ENCODE peak calls at places on chromosomes 3 and 15, in nine cellular contexts. One of them, this sample, is unnamed.

GRCh38 chr3:62149539-62149938 is 223.8 kb downstream of the FEZF2 start:
- DNase-seq in colonic mucosa: no peak
- DNase-seq in mammary epithelial cell: no peak
- DNase-seq in AG04450: no peak
- DNase-seq in CD8-positive, alpha-beta T cell: no peak
- DNase-seq in uterus: no peak
- DNase-seq in GM12878: no peak
- DNase-seq in gastrocnemius medialis: no peak
- DNase-seq in left ventricle myocardium inferior: no peak
- DNase-seq in this sample: no peak

GRCh38 chr3:119849126-119849525 is 67.2 kb downstream of the NR1I2 start:
- DNase-seq in GM12878: no peak
- DNase-seq in uterus: no peak
- DNase-seq in colonic mucosa: no peak
- DNase-seq in CD8-positive, alpha-beta T cell: no peak
- DNase-seq in gastrocnemius medialis: no peak
- DNase-seq in left ventricle myocardium inferior: no peak
- DNase-seq in mammary epithelial cell: no peak
- DNase-seq in AG04450: no peak
- DNase-seq in this sample: no peak

GRCh38 chr3:143751643-143752178 is 96.6 kb downstream of the SLC9A9 start:
- DNase-seq in GM12878: peak; percentile 24
- DNase-seq in colonic mucosa: no peak
- DNase-seq in AG04450: no peak
- DNase-seq in uterus: no peak
- DNase-seq in CD8-positive, alpha-beta T cell: peak; percentile 24
- DNase-seq in mammary epithelial cell: no peak
- DNase-seq in left ventricle myocardium inferior: no peak
- DNase-seq in gastrocnemius medialis: no peak
- DNase-seq in this sample: peak; percentile 42

GRCh38 chr3:147152476-147152875 is 253.9 kb downstream of the ZIC4 start:
- DNase-seq in GM12878: no peak
- DNase-seq in left ventricle myocardium inferior: no peak
- DNase-seq in gastrocnemius medialis: no peak
- DNase-seq in mammary epithelial cell: no peak
- DNase-seq in AG04450: no peak
- DNase-seq in CD8-positive, alpha-beta T cell: no peak
- DNase-seq in uterus: no peak
- DNase-seq in colonic mucosa: no peak
- DNase-seq in this sample: no peak

GRCh38 chr3:100231668-100232067 is 29.1 kb upstream of the TBC1D23 start:
- DNase-seq in mammary epithelial cell: peak; percentile 10
- DNase-seq in gastrocnemius medialis: no peak
- DNase-seq in GM12878: no peak
- DNase-seq in CD8-positive, alpha-beta T cell: no peak
- DNase-seq in colonic mucosa: no peak
- DNase-seq in left ventricle myocardium inferior: no peak
- DNase-seq in uterus: no peak
- DNase-seq in AG04450: no peak
- DNase-seq in this sample: no peak

GRCh38 chr3:39447637-39448483 is 19.6 kb upstream of the MOBP start:
- DNase-seq in gastrocnemius medialis: peak; percentile 50
- DNase-seq in uterus: peak; percentile 85
- DNase-seq in AG04450: peak; percentile 80
- DNase-seq in colonic mucosa: peak; percentile 90
- DNase-seq in GM12878: peak; percentile 25
- DNase-seq in CD8-positive, alpha-beta T cell: peak; percentile 64
- DNase-seq in mammary epithelial cell: peak; percentile 79
- DNase-seq in left ventricle myocardium inferior: no peak
- DNase-seq in this sample: peak; percentile 79

GRCh38 chr15:40859206-40859851 is 14.7 kb downstream of the RHOV start:
- DNase-seq in colonic mucosa: peak; percentile 93
- DNase-seq in gastrocnemius medialis: peak; percentile 58
- DNase-seq in GM12878: no peak
- DNase-seq in uterus: peak; percentile 57
- DNase-seq in mammary epithelial cell: peak; percentile 76
- DNase-seq in left ventricle myocardium inferior: peak; percentile 47
- DNase-seq in AG04450: peak; percentile 27
- DNase-seq in CD8-positive, alpha-beta T cell: peak; percentile 84
- DNase-seq in this sample: peak; percentile 93

GRCh38 chr3:112512320-112512719 is 13.0 kb upstream of the BTLA start:
- DNase-seq in left ventricle myocardium inferior: no peak
- DNase-seq in uterus: no peak
- DNase-seq in AG04450: no peak
- DNase-seq in gastrocnemius medialis: no peak
- DNase-seq in colonic mucosa: no peak
- DNase-seq in mammary epithelial cell: no peak
- DNase-seq in GM12878: no peak
- DNase-seq in CD8-positive, alpha-beta T cell: no peak
- DNase-seq in this sample: no peak

GRCh38 chr15:80957556-80957955 is 32.1 kb downstream of the MESD start:
- DNase-seq in AG04450: no peak
- DNase-seq in GM12878: no peak
- DNase-seq in colonic mucosa: no peak
- DNase-seq in gastrocnemius medialis: no peak
- DNase-seq in mammary epithelial cell: no peak
- DNase-seq in uterus: no peak
- DNase-seq in CD8-positive, alpha-beta T cell: no peak
- DNase-seq in left ventricle myocardium inferior: no peak
- DNase-seq in this sample: no peak

GRCh38 chr3:149527531-149528343 is 53.2 kb downstream of the TM4SF4 start:
- DNase-seq in left ventricle myocardium inferior: no peak
- DNase-seq in uterus: no peak
- DNase-seq in CD8-positive, alpha-beta T cell: no peak
- DNase-seq in mammary epithelial cell: no peak
- DNase-seq in colonic mucosa: no peak
- DNase-seq in GM12878: no peak
- DNase-seq in gastrocnemius medialis: no peak
- DNase-seq in AG04450: no peak
- DNase-seq in this sample: no peak

GRCh38 chr3:10206166-10206511 is 41.4 kb downstream of the IRAK2 start:
- DNase-seq in left ventricle myocardium inferior: no peak
- DNase-seq in gastrocnemius medialis: no peak
- DNase-seq in uterus: no peak
- DNase-seq in colonic mucosa: no peak
- DNase-seq in AG04450: no peak
- DNase-seq in GM12878: no peak
- DNase-seq in CD8-positive, alpha-beta T cell: no peak
- DNase-seq in mammary epithelial cell: no peak
- DNase-seq in this sample: no peak

GRCh38 chr3:112111785-112112402 is 21.2 kb downstream of the GCSAM start:
- DNase-seq in gastrocnemius medialis: no peak
- DNase-seq in AG04450: peak; percentile 32
- DNase-seq in mammary epithelial cell: peak; percentile 71
- DNase-seq in uterus: no peak
- DNase-seq in CD8-positive, alpha-beta T cell: peak; percentile 65
- DNase-seq in colonic mucosa: peak; percentile 56
- DNase-seq in left ventricle myocardium inferior: no peak
- DNase-seq in GM12878: no peak
- DNase-seq in this sample: peak; percentile 93

GRCh38 chr3:32337501-32337900 is 54.2 kb upstream of the CMTM7 start:
- DNase-seq in left ventricle myocardium inferior: no peak
- DNase-seq in mammary epithelial cell: no peak
- DNase-seq in CD8-positive, alpha-beta T cell: no peak
- DNase-seq in GM12878: no peak
- DNase-seq in AG04450: no peak
- DNase-seq in uterus: no peak
- DNase-seq in gastrocnemius medialis: no peak
- DNase-seq in colonic mucosa: no peak
- DNase-seq in this sample: no peak

GRCh38 chr3:32335365-32336122 is 56.1 kb upstream of the CMTM7 start:
- DNase-seq in colonic mucosa: no peak
- DNase-seq in AG04450: no peak
- DNase-seq in left ventricle myocardium inferior: no peak
- DNase-seq in mammary epithelial cell: no peak
- DNase-seq in gastrocnemius medialis: no peak
- DNase-seq in uterus: no peak
- DNase-seq in GM12878: no peak
- DNase-seq in CD8-positive, alpha-beta T cell: no peak
- DNase-seq in this sample: no peak

GRCh38 chr3:32336123-32336518 is 55.5 kb upstream of the CMTM7 start:
- DNase-seq in mammary epithelial cell: no peak
- DNase-seq in GM12878: no peak
- DNase-seq in uterus: no peak
- DNase-seq in AG04450: no peak
- DNase-seq in left ventricle myocardium inferior: no peak
- DNase-seq in colonic mucosa: no peak
- DNase-seq in CD8-positive, alpha-beta T cell: no peak
- DNase-seq in gastrocnemius medialis: no peak
- DNase-seq in this sample: no peak

GRCh38 chr3:32340039-32340438 is 51.6 kb upstream of the CMTM7 start:
- DNase-seq in uterus: no peak
- DNase-seq in GM12878: no peak
- DNase-seq in AG04450: no peak
- DNase-seq in gastrocnemius medialis: no peak
- DNase-seq in left ventricle myocardium inferior: no peak
- DNase-seq in colonic mucosa: no peak
- DNase-seq in CD8-positive, alpha-beta T cell: peak; percentile 21
- DNase-seq in mammary epithelial cell: peak; percentile 30
- DNase-seq in this sample: peak; percentile 44

DNA sequence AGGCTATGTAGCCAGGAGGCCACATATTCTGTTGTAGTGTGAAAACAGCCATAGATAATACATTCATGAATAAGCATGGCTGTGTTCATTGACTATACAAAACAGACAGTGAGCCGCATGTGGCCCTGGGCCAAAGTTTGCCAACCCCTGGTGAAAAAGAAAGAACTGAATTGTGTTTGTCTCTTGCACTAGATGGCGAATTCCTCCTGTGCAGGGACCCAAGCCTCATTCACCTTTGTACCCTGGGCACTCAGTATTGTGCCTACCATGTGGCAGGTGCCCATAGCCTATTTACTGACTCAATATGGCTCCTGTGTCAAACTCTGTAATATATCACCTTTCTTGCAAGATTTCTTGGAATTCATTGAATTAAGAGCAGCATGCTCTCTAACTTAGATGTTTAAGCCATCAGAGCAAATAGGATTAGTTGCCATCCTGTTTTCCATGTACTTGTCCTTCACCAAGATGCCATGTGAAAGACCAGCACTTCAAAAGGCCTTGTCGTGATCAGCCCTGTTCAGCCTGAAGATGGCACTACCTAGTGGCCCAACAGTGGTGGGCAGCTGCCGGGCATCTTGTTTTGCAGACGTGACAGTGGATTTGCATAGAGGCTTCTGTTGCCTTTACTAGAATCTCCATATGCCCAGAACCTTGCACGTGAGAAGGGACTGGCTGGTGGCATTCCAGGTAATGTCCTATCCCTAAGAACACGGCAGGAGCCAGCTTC is 50.9 kb upstream of the CMTM7 start:
- DNase-seq in CD8-positive, alpha-beta T cell: no peak
- DNase-seq in gastrocnemius medialis: no peak
- DNase-seq in mammary epithelial cell: no peak
- DNase-seq in colonic mucosa: peak; percentile 31
- DNase-seq in uterus: no peak
- DNase-seq in GM12878: no peak
- DNase-seq in AG04450: no peak
- DNase-seq in left ventricle myocardium inferior: no peak
- DNase-seq in this sample: peak; percentile 17
- TF ChIP-seq CTCF in CD8-positive, alpha-beta T cell: no peak
- TF ChIP-seq CTCF in gastrocnemius medialis: no peak
- TF ChIP-seq CTCF in mammary epithelial cell: no peak
- TF ChIP-seq CTCF in colonic mucosa: no peak
- TF ChIP-seq CTCF in uterus: no peak
- TF ChIP-seq CTCF in GM12878: peak; percentile 6
- TF ChIP-seq CTCF in AG04450: no peak
- TF ChIP-seq CTCF in left ventricle myocardium inferior: no peak
- TF ChIP-seq CTCF in this sample: no peak

DNA sequence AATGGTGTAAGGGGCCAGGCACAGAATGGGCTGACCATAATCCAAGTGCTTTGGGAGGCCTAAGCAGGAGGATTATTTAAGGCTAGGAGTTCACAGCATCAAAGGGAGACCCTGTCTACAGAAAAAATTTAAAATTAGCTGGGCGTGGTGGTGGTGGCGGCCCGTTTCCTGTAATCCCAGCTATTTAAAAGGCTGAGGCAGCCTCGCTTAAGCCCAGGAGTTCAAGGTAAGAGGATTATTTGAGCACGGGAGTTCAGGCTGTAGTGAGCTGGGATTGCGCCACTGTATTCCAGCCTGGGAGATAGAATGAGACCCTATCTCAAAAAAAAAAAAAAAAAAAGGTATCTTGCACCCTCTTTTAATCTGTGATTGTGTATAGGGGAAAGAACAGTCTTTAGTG is 1.9 kb downstream of the TMA7 start:
- DNase-seq in colonic mucosa: no peak
- DNase-seq in mammary epithelial cell: no peak
- DNase-seq in CD8-positive, alpha-beta T cell: no peak
- DNase-seq in left ventricle myocardium inferior: no peak
- DNase-seq in AG04450: no peak
- DNase-seq in uterus: no peak
- DNase-seq in GM12878: no peak
- DNase-seq in gastrocnemius medialis: no peak
- DNase-seq in this sample: no peak
- H3K4me3 ChIP-seq in colonic mucosa: no peak overlapping the region
- H3K4me3 ChIP-seq in mammary epithelial cell: no peak overlapping the region
- H3K4me3 ChIP-seq in CD8-positive, alpha-beta T cell: peak overlapping the region; percentile 22
- H3K4me3 ChIP-seq in left ventricle myocardium inferior: peak overlapping the region; percentile 75
- H3K4me3 ChIP-seq in AG04450: peak overlapping the region; percentile 32
- H3K4me3 ChIP-seq in uterus: no peak overlapping the region
- H3K4me3 ChIP-seq in GM12878: peak overlapping the region; percentile 89
- H3K4me3 ChIP-seq in gastrocnemius medialis: no peak overlapping the region
- H3K4me3 ChIP-seq in this sample: peak overlapping the region; percentile 93

DNA sequence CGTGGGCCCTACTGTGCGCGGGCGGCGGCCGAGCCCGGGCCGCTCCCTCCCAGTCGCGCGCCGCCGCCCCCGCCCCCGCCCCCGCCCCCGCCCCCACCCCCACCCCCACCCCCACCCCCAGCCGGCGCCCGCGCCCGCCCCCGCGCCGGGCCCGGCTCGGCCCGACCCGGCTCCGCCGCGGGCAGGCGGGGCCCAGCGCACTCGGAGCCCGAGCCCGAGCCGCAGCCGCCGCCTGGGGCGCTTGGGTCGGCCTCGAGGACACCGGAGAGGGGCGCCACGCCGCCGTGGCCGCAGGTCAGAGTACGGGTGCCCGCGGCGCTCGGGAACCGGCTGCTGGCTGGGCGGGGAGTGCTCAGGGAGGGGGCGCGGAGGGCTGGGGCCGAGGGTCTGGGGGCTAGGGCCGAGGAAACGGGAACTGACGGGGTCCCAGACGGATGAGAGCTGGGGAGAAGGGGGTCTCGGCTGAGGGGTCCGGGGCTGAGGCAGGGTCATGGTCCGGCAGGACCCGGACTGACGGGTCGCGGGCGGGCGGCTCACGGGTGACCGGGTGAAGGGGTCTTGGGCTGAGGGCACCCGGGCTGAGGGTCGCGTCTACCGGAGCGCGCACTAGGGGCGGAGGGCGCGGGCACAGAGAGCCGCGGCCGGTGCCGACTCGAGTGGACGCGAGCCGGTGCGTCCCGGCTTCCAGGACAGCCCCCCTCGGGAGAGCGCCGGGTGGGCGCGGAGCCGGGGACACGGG is 974 bp upstream of the PPARG start:
- DNase-seq in AG04450: no peak
- DNase-seq in left ventricle myocardium inferior: peak; percentile 56
- DNase-seq in colonic mucosa: peak; percentile 47
- DNase-seq in GM12878: no peak
- DNase-seq in mammary epithelial cell: no peak
- DNase-seq in gastrocnemius medialis: no peak
- DNase-seq in uterus: peak; percentile 45
- DNase-seq in CD8-positive, alpha-beta T cell: no peak
- DNase-seq in this sample: no peak
- TF ChIP-seq CTCF in AG04450: no peak
- TF ChIP-seq CTCF in left ventricle myocardium inferior: peak; percentile 4
- TF ChIP-seq CTCF in colonic mucosa: no peak
- TF ChIP-seq CTCF in GM12878: no peak
- TF ChIP-seq CTCF in mammary epithelial cell: no peak
- TF ChIP-seq CTCF in gastrocnemius medialis: no peak
- TF ChIP-seq CTCF in uterus: no peak
- TF ChIP-seq CTCF in CD8-positive, alpha-beta T cell: no peak
- TF ChIP-seq CTCF in this sample: no peak

GRCh38 chr3:42072583-42072924 is 18.6 kb upstream of the TRAK1 start:
- DNase-seq in gastrocnemius medialis: no peak
- DNase-seq in GM12878: no peak
- DNase-seq in mammary epithelial cell: no peak
- DNase-seq in colonic mucosa: no peak
- DNase-seq in uterus: no peak
- DNase-seq in AG04450: no peak
- DNase-seq in left ventricle myocardium inferior: no peak
- DNase-seq in CD8-positive, alpha-beta T cell: no peak
- DNase-seq in this sample: no peak
- H3K4me3 ChIP-seq in gastrocnemius medialis: peak overlapping the region; percentile 30
- H3K4me3 ChIP-seq in GM12878: peak overlapping the region; percentile 54
- H3K4me3 ChIP-seq in mammary epithelial cell: no peak overlapping the region
- H3K4me3 ChIP-seq in colonic mucosa: no peak overlapping the region
- H3K4me3 ChIP-seq in uterus: peak overlapping the region; percentile 4
- H3K4me3 ChIP-seq in AG04450: peak overlapping the region; percentile 43
- H3K4me3 ChIP-seq in left ventricle myocardium inferior: peak overlapping the region; percentile 55
- H3K4me3 ChIP-seq in CD8-positive, alpha-beta T cell: no peak overlapping the region
- H3K4me3 ChIP-seq in this sample: peak overlapping the region; percentile 5